ENCODE peak calls at places on chromosomes 5 and 9, in six cellular contexts. X is fibroblast of pulmonary artery, H is lower leg skin, Z is fibroblast of villous mesenchyme, A is endodermal cell, E is astrocyte. V is an unnamed sample.

GRCh38 chr9:121815084-121815483 is 163.7 kb downstream of the DAB2IP start:
- DNase-seq in Z (no peak), A (peak), E (no peak), X (no peak), H (no peak), V (no peak)

GRCh38 chr5:169814045-169814444 is 166.2 kb downstream of the INSYN2B start:
- DNase-seq in Z (no peak), E (no peak), A (no peak), X (no peak), H (no peak), V (no peak)

GRCh38 chr9:34612788-34613390 is 992 bp upstream of the RPP25L start:
- DNase-seq in X (peak), Z (peak), A (peak), E (peak), H (peak), V (peak)

GRCh38 chr5:9835121-9835770 is 205.1 kb upstream of the TAS2R1 start:
- DNase-seq in E (no peak), X (no peak), Z (no peak), A (peak), H (no peak), V (no peak)

GRCh38 chr5:179613460-179614071 is 9.9 kb downstream of the HNRNPH1 start:
- DNase-seq in Z (no peak), X (no peak), A (peak), H (no peak), E (no peak), V (no peak)

GRCh38 chr5:139814704-139815280 is 19.2 kb downstream of the PSD2 start:
- DNase-seq in H (no peak), Z (no peak), E (no peak), A (no peak), X (no peak), V (no peak)

GRCh38 chr5:14226554-14226953 is 83.4 kb downstream of the TRIO start:
- DNase-seq in Z (no peak), X (no peak), E (no peak), H (no peak), A (no peak), V (no peak)

GRCh38 chr5:168648576-168648975 is 69.4 kb upstream of the PANK3 start:
- DNase-seq in H (no peak), E (no peak), X (no peak), Z (no peak), A (no peak), V (no peak)

GRCh38 chr9:129359871-129360536 is 181.9 kb upstream of the IER5L start:
- DNase-seq in H (no peak), A (no peak), E (no peak), X (no peak), Z (no peak), V (no peak)

GRCh38 chr9:86637515-86637914 is 283.3 kb upstream of the TUT7 start:
- DNase-seq in X (peak), A (peak), Z (no peak), E (peak), H (no peak), V (no peak)

GRCh38 chr5:151699071-151699901 is 12.6 kb upstream of the SPARC start:
- DNase-seq in E (peak), H (no peak), Z (peak), A (peak), X (peak), V (peak)

GRCh38 chr5:159001247-159001646 is 98.5 kb downstream of the EBF1 start:
- DNase-seq in X (peak), E (no peak), A (no peak), H (no peak), Z (peak), V (no peak)

GRCh38 chr9:136058801-136059302 is 36.2 kb downstream of the NACC2 start:
- DNase-seq in X (no peak), E (no peak), A (no peak), H (no peak), Z (no peak), V (no peak)

GRCh38 chr9:134888603-134889195 is 8.1 kb downstream of the FCN2 start:
- DNase-seq in Z (no peak), A (no peak), E (no peak), H (no peak), X (no peak), V (no peak)

GRCh38 chr5:71597001-71597400 is 9.9 kb downstream of the MCCC2 start:
- DNase-seq in E (no peak), X (no peak), Z (no peak), H (no peak), A (no peak), V (no peak)

GRCh38 chr5:123449424-123449823 is 26.2 kb upstream of the CEP120 start:
- DNase-seq in A (no peak), Z (no peak), X (no peak), H (no peak), E (no peak), V (no peak)

GRCh38 chr9:129440394-129441186 is 180.3 kb downstream of the C9orf50 start:
- DNase-seq in X (no peak), H (no peak), A (peak), E (no peak), Z (no peak), V (no peak)

GRCh38 chr9:21761309-21761901 is 41.0 kb upstream of the MTAP start:
- DNase-seq in X (no peak), E (peak), H (no peak), Z (no peak), A (no peak), V (no peak)

GRCh38 chr9:81915801-81916505 is 12.3 kb upstream of the SPATA31D4 start:
- DNase-seq in E (peak), A (no peak), Z (no peak), X (peak), H (no peak), V (no peak)

GRCh38 chr5:21685536-21685935 is 1167.6 kb downstream of the CDH12 start:
- DNase-seq in Z (no peak), E (peak), A (no peak), X (peak), H (no peak), V (no peak)

GRCh38 chr9:87445646-87446045 is 52.0 kb upstream of the DAPK1 start:
- DNase-seq in H (peak), Z (peak), E (no peak), A (peak), X (peak), V (no peak)

GRCh38 chr5:108148715-108149139 is 233.2 kb downstream of the FBXL17 start:
- DNase-seq in Z (peak), A (no peak), H (no peak), E (peak), X (peak), V (no peak)

GRCh38 chr5:24364711-24365110 is 280.1 kb downstream of the CDH10 start:
- DNase-seq in E (no peak), H (no peak), Z (no peak), A (no peak), X (no peak), V (no peak)

GRCh38 chr5:180067986-180068385 is 3.6 kb downstream of the RNF130 start:
- DNase-seq in H (no peak), X (no peak), E (no peak), Z (no peak), A (no peak), V (no peak)

GRCh38 chr9:107483666-107484065 is 5.9 kb downstream of the KLF4 start:
- DNase-seq in X (no peak), A (no peak), E (no peak), Z (no peak), H (no peak), V (no peak)

GRCh38 chr5:52007230-52007858 is 624.1 kb downstream of the ISL1 start:
- DNase-seq in X (peak), Z (peak), H (no peak), A (peak), E (peak), V (peak)

GRCh38 chr9:127506814-127507750 is 55.8 kb downstream of the LRSAM1 start:
- DNase-seq in E (peak), H (no peak), A (peak), Z (peak), X (no peak), V (no peak)

GRCh38 chr5:146042628-146043279 is 62.6 kb downstream of the PLAC8L1 start:
- DNase-seq in Z (peak), X (peak), H (peak), A (no peak), E (peak), V (no peak)

GRCh38 chr9:4786599-4786998 is 6.1 kb upstream of the RCL1 start:
- DNase-seq in X (no peak), Z (no peak), E (no peak), H (no peak), A (no peak), V (no peak)

GRCh38 chr5:59158165-59158564 is 575.3 kb downstream of the RAB3C start:
- DNase-seq in X (peak), E (no peak), H (no peak), A (no peak), Z (no peak), V (no peak)

GRCh38 chr9:69074801-69075200 is 39.2 kb downstream of the FXN start:
- DNase-seq in H (no peak), A (no peak), X (no peak), Z (no peak), E (no peak), V (no peak)

GRCh38 chr5:80701597-80701996 is 46.8 kb upstream of the DHFR start:
- DNase-seq in A (no peak), H (no peak), X (peak), Z (peak), E (peak), V (no peak)

DNA sequence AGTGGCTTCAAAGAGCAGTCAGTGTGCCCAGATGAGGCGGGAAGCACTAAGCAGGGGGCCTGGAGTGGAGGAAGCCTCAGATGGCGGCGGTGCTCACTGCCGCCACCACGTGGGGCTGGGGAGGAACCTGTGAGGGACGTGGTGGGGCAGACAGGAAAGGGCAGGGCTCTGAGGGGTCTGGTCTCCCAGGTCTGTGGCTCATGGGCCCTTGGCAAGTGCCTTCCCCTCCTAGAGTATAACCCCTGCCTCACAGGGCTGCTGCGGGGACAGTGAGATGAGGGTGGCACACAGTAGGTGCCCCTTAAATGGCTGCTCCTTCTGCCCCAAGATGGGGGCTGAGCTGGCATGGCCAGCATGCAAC is 26.6 kb downstream of the NR5A1 start:
- DNase-seq in E (no peak), Z (peak), H (no peak), A (peak), X (peak), V (no peak)
- TF ChIP-seq CTCF in E (peak), Z (peak), H (no peak), A (peak), X (peak), V (peak)

DNA sequence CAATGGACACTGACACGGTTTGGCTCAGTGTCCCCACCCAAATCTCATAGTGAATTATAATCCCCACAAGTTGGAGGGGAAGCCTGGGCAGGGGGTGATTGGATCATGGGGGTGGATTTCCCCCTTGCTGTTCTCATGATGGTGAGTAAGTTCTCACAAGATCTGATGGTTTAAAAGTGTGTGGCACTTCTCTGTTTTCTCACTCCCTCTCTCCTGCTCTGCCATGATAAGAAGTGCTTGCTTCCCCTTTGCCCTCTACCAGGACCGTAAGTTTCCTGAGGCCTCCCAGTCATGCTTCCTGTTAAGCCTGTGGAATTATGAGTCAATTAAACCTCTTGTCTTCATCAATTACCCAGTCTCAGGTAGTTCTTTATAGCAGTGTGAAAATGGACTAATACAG is 115.8 kb upstream of the KIF2A start:
- DNase-seq in Z (no peak), E (no peak), A (no peak), X (no peak), H (no peak), V (no peak)
- H3K4me3 ChIP-seq in Z (no peak), E (no peak), A (no peak), X (no peak), H (no peak), V (no peak)

DNA sequence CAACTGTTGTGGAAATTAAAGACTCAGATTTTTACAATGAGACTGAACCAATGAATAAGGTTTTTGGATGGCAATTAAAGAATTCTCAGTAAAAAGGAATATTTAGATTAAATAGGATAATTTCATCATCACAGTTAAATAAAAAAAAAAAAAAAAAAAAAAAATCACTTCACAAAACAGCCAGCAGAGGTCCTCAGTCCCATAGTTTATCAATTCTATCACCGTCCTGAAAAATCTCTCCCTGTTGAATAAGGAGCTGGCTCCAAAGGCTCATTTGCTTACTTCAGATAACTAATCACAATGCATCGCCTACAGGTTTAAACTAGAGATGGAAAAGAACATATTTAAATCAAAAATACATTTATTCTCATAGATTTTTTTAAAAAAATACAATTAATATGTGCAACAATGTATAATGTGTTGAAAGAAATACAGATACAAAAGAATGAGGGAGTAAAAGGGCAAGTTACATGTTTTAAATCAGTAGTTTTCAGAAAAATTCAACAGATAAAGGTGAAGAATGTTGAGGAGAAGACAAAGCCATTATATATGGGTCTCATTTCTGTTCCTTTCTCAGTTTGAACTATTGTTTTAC is 175.8 kb upstream of the CHD1 start:
- DNase-seq in E (peak), A (no peak), Z (peak), X (peak), H (no peak), V (no peak)
- TF ChIP-seq CTCF in E (peak), A (peak), Z (peak), X (peak), H (no peak), V (peak)

DNA sequence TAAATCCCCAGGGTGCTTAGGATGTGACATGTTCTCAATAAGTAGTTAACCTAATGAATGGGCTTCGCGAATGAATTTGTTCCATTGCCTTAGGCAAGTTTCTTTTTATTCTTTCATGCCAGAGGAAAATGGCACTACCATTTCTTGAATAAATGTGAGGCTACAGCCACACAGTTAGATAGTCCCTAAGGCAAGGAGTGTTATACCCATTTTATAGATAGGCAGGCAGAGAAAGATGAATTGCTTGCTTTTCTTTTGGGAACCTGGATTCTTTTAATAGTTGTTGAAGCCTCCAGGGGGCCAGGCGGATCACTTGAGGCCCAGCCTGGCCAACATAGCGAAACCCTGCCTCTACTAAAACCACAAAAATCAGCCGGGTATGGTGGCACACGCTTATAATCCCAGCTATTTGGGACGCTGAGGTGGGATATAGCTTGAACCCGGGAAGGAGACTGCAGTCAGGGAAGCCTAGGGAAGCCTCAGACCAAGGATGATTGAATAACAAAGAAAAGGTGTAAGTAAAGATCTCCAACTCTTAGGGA is 943 bp downstream of the NOP16 start:
- DNase-seq in X (no peak), Z (no peak), E (no peak), H (no peak), A (no peak), V (no peak)
- H3K4me3 ChIP-seq in X (peak), Z (peak), E (peak), H (peak), A (peak), V (peak)

GRCh38 chr9:1051286-1052118 is 1.3 kb downstream of the DMRT2 start:
- DNase-seq in E (no peak), A (peak), X (no peak), H (no peak), Z (no peak), V (no peak)
- TF ChIP-seq CTCF in E (no peak), A (no peak), X (no peak), H (no peak), Z (no peak), V (peak)

DNA sequence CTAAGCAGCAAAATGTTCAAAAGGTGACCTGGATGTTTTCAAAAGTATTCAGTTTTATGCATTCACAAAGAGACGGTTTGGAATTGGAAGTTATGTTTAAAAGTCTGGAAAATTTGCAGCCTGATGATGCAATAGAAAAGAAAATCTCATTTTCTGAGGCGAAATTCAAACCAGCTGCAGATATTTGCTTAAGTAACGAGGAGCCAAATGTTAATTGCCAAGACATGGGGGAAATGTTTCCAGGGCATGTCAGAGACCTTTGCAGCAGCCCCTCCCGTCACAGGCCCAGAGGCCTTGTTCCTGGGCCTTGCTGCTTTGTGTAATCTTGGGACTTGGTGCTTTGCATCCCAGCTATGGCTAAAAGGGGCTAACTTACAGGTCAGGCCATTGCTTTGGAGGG is 228.2 kb downstream of the MAN2A1 start:
- DNase-seq in X (no peak), Z (no peak), H (no peak), E (no peak), A (no peak), V (no peak)
- H3K4me3 ChIP-seq in X (no peak), Z (no peak), H (no peak), E (no peak), A (no peak), V (no peak)

DNA sequence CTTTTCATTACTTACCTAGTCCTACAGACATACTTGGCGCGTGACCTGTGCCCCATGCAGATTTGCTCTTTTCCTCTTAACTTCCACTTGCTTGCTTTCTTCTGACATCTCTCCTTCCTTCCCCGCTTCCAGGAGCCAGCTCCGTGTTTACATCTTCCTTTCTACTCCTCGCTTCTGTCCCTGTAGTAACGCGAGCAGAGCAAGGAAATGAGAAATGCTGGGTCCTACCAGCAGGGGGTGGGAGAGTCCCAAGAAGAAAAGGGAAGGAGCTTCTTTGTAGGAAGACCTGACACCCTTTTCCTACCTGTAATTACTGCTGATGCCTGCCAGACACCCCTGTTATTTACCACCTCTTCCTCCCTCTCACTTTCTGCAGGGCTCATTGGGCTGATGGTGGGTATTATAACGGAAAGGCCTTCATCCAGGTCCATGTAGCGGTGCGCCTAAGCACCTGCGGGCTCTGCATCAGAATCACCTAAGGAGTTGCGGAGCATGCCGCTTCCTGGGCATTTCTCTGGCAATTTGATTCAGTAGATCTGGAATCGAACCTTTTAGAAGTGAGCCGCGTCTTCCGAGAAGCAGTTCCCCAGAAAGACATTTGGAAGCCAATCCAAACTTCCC is 1260.8 kb upstream of the WWC1 start:
- DNase-seq in H (no peak), E (no peak), A (peak), Z (no peak), X (no peak), V (no peak)
- TF ChIP-seq CTCF in H (no peak), E (no peak), A (peak), Z (peak), X (peak), V (peak)

GRCh38 chr5:55777332-55777731 is 39.5 kb downstream of the DDX4 start:
- DNase-seq in X (no peak), E (no peak), A (no peak), H (no peak), Z (no peak), V (no peak)
- H3K4me3 ChIP-seq in X (no peak), E (no peak), A (no peak), H (no peak), Z (no peak), V (no peak)

GRCh38 chr5:17061973-17062470 is 125.9 kb upstream of the MYO10 start:
- DNase-seq in X (no peak), H (no peak), Z (no peak), A (peak), E (no peak), V (no peak)
- TF ChIP-seq CTCF in X (no peak), H (no peak), Z (no peak), A (peak), E (no peak), V (no peak)

GRCh38 chr9:133478851-133479711 is at the start of gene SLC2A6:
- DNase-seq in A (peak), X (peak), H (peak), E (peak), Z (peak), V (peak)
- H3K4me3 ChIP-seq in A (peak), X (peak), H (no peak), E (peak), Z (peak), V (peak)